ENCODE peak calls at places on chromosomes 13 and 19, in nine cellular contexts. R, L, K, D, T, S, X, M and P are unnamed samples.
A peak's percentile ranks its signal among the peaks of the same experiment; 100 is the strongest.

GRCh38 chr19:8567522-8568172 is 9.6 kb downstream of the MYO1F start:
- DNase-seq in R (no peak), L (no peak), K (no peak), D (peak; percentile 8), T (no peak), S (no peak), X (no peak), M (no peak), P (no peak)

GRCh38 chr13:96636310-96636709 is 358.0 kb downstream of the OXGR1 start:
- DNase-seq in R (no peak), L (no peak), K (no peak), D (no peak), T (no peak), S (no peak), X (no peak), M (no peak), P (no peak)

GRCh38 chr19:15225797-15226196 is 6.5 kb downstream of the EPHX3 start:
- DNase-seq in R (no peak), L (no peak), K (no peak), D (no peak), T (no peak), S (no peak), X (no peak), M (no peak), P (no peak)

GRCh38 chr19:19256072-19256969 is 16.8 kb downstream of the TM6SF2 start:
- DNase-seq in R (peak; percentile 25), L (no peak), K (no peak), D (peak; percentile 23), T (no peak), S (peak; percentile 10), X (no peak), M (no peak), P (peak; percentile 49)

GRCh38 chr13:30978981-30979956 is 46.8 kb downstream of the TEX26 start:
- DNase-seq in R (no peak), L (no peak), K (peak; percentile 21), D (no peak), T (peak; percentile 2), S (no peak), X (peak; percentile 31), M (peak; percentile 2), P (peak; percentile 42)

GRCh38 chr19:14434157-14434501 is 1.0 kb downstream of the PKN1 start:
- DNase-seq in R (no peak), L (no peak), K (no peak), D (no peak), T (no peak), S (no peak), X (no peak), M (no peak), P (peak; percentile 19)

GRCh38 chr13:27211771-27212364 is 39.5 kb upstream of the RPL21 start:
- DNase-seq in R (no peak), L (no peak), K (no peak), D (no peak), T (no peak), S (peak; percentile 21), X (no peak), M (no peak), P (no peak)

GRCh38 chr13:25692156-25692555 is 320.4 kb downstream of the ATP8A2 start:
- DNase-seq in R (no peak), L (no peak), K (no peak), D (no peak), T (no peak), S (no peak), X (no peak), M (no peak), P (no peak)

GRCh38 chr19:33429891-33430673 is 56.6 kb downstream of the CEBPG start:
- DNase-seq in R (no peak), L (no peak), K (no peak), D (no peak), T (peak; percentile 4), S (no peak), X (peak; percentile 31), M (no peak), P (no peak)

GRCh38 chr19:6230991-6231448 is 48.8 kb downstream of the MLLT1 start:
- DNase-seq in R (no peak), L (no peak), K (no peak), D (no peak), T (no peak), S (no peak), X (no peak), M (no peak), P (no peak)

GRCh38 chr13:59447846-59448620 is 715.7 kb downstream of the DIAPH3 start:
- DNase-seq in R (no peak), L (no peak), K (no peak), D (no peak), T (no peak), S (no peak), X (no peak), M (no peak), P (no peak)

GRCh38 chr19:16673226-16673625 is 12.3 kb downstream of the TMEM38A start:
- DNase-seq in R (no peak), L (no peak), K (no peak), D (peak; percentile 26), T (no peak), S (no peak), X (no peak), M (no peak), P (no peak)

GRCh38 chr13:72643339-72643989 is 84.0 kb downstream of the MZT1 start:
- DNase-seq in R (peak; percentile 7), L (peak; percentile 31), K (peak; percentile 19), D (peak; percentile 21), T (peak; percentile 3), S (peak; percentile 68), X (peak; percentile 32), M (peak; percentile 32), P (peak; percentile 39)

GRCh38 chr19:17311455-17312248 is 2.3 kb downstream of the DDA1 start:
- DNase-seq in R (no peak), L (no peak), K (no peak), D (no peak), T (no peak), S (peak; percentile 70), X (no peak), M (no peak), P (no peak)

GRCh38 chr13:75250526-75251183 is 231.3 kb downstream of the TBC1D4 start:
- DNase-seq in R (no peak), L (no peak), K (no peak), D (no peak), T (no peak), S (no peak), X (no peak), M (no peak), P (no peak)

GRCh38 chr13:90683711-90684131 is 663.8 kb upstream of the MIR17HG start:
- DNase-seq in R (no peak), L (no peak), K (no peak), D (no peak), T (no peak), S (no peak), X (no peak), M (no peak), P (no peak)

GRCh38 chr13:91017031-91017668 is 330.3 kb upstream of the MIR17HG start:
- DNase-seq in R (peak; percentile 6), L (peak; percentile 66), K (no peak), D (no peak), T (no peak), S (peak; percentile 10), X (no peak), M (no peak), P (peak; percentile 68)

GRCh38 chr13:48782429-48782840 is 128.7 kb downstream of the CYSLTR2 start:
- DNase-seq in R (no peak), L (no peak), K (no peak), D (no peak), T (no peak), S (peak; percentile 26), X (no peak), M (no peak), P (no peak)